ENCODE peak calls at places on chromosomes 3 and 15, in nine cellular contexts. A, H, P, V, T, G, Y, C and Z are unnamed samples.
A peak's percentile ranks its signal among the peaks of the same experiment; 100 is the strongest.

GRCh38 chr15:77002954-77003912 is 8.3 kb downstream of the PSTPIP1 start:
- DNase-seq in G (peak; percentile 47), Y (no peak), A (no peak), P (no peak), T (no peak), H (peak; percentile 83), C (no peak), V (peak; percentile 80), Z (peak; percentile 82)

GRCh38 chr3:192851821-192852352 is 65.8 kb downstream of the MB21D2 start:
- DNase-seq in G (peak; percentile 85), Y (peak; percentile 49), T (peak; percentile 42), V (peak; percentile 78), A (peak; percentile 89), H (peak; percentile 78), P (peak; percentile 76), C (peak; percentile 90), Z (no peak)

GRCh38 chr15:71115567-71116351 is 488 bp downstream of the THSD4 start:
- DNase-seq in A (peak; percentile 62), P (peak; percentile 50), C (peak; percentile 42), Y (no peak), H (peak; percentile 85), G (peak; percentile 72), T (peak; percentile 58), V (no peak), Z (no peak)

GRCh38 chr3:161372321-161373260 is 1.3 kb upstream of the SPTSSB start:
- DNase-seq in T (no peak), V (peak; percentile 57), Y (no peak), C (peak; percentile 13), H (peak; percentile 63), P (no peak), A (peak; percentile 6), G (peak; percentile 25), Z (no peak)

GRCh38 chr3:151228291-151229125 is 25.5 kb upstream of the GPR171 start:
- DNase-seq in V (no peak), P (peak; percentile 79), Y (no peak), T (peak; percentile 95), H (no peak), C (no peak), A (peak; percentile 75), G (no peak), Z (no peak)

GRCh38 chr3:43259626-43260025 is 26.7 kb upstream of the SNRK start:
- DNase-seq in P (no peak), A (no peak), C (no peak), V (no peak), G (no peak), H (no peak), T (no peak), Y (no peak), Z (no peak)

GRCh38 chr15:98548172-98548971 is 100.0 kb upstream of the IGF1R start:
- DNase-seq in T (peak; percentile 73), C (peak; percentile 69), Y (peak; percentile 27), P (peak; percentile 70), A (peak; percentile 75), G (peak; percentile 72), H (peak; percentile 84), V (peak; percentile 93), Z (no peak)

GRCh38 chr3:107438671-107439070 is 61.4 kb downstream of the CCDC54 start:
- DNase-seq in H (no peak), V (no peak), A (no peak), P (no peak), G (no peak), T (no peak), Y (no peak), C (no peak), Z (no peak)

GRCh38 chr15:55741592-55742497 is 1.1 kb downstream of the PRTG start:
- DNase-seq in T (no peak), P (no peak), C (peak; percentile 12), Y (no peak), G (peak; percentile 29), A (peak; percentile 7), V (no peak), H (peak; percentile 67), Z (no peak)

GRCh38 chr3:13549513-13550256 is 760 bp downstream of the FBLN2 start:
- DNase-seq in Y (no peak), H (no peak), P (no peak), G (no peak), A (no peak), C (no peak), T (no peak), V (no peak), Z (peak; percentile 74)

GRCh38 chr15:22956980-22957264 is 23.2 kb downstream of the CYFIP1 start:
- DNase-seq in T (no peak), H (no peak), C (no peak), P (no peak), Y (no peak), A (no peak), G (no peak), V (peak; percentile 36), Z (no peak)

GRCh38 chr15:53644681-53645080 is 114.8 kb downstream of the WDR72 start:
- DNase-seq in G (no peak), T (no peak), V (no peak), P (no peak), Y (no peak), C (no peak), H (no peak), A (no peak), Z (no peak)

GRCh38 chr3:146019508-146019907 is 141.5 kb downstream of the PLOD2 start:
- DNase-seq in T (peak; percentile 8), Y (no peak), A (no peak), C (no peak), V (no peak), H (no peak), G (no peak), P (no peak), Z (no peak)

GRCh38 chr3:119219069-119219468 is 21.6 kb downstream of the B4GALT4 start:
- DNase-seq in A (peak; percentile 45), H (no peak), P (no peak), G (no peak), C (no peak), T (no peak), Y (no peak), V (no peak), Z (no peak)

GRCh38 chr3:4770561-4770960 is 208.7 kb upstream of the BHLHE40 start:
- DNase-seq in H (no peak), P (no peak), C (no peak), A (no peak), T (no peak), V (no peak), Y (no peak), G (no peak), Z (no peak)

GRCh38 chr3:113194747-113195400 is 16.5 kb upstream of the BOC start:
- DNase-seq in A (peak; percentile 17), P (no peak), C (no peak), G (no peak), H (no peak), Y (no peak), V (no peak), T (peak; percentile 7), Z (no peak)

GRCh38 chr3:72088486-72089025 is 303.6 kb upstream of the PROK2 start:
- DNase-seq in C (no peak), V (no peak), Y (no peak), T (no peak), A (no peak), H (no peak), P (no peak), G (no peak), Z (no peak)

GRCh38 chr3:72086051-72086711 is 301.2 kb upstream of the PROK2 start:
- DNase-seq in H (no peak), C (no peak), A (peak; percentile 78), T (peak; percentile 6), V (no peak), P (peak; percentile 72), G (no peak), Y (no peak), Z (peak; percentile 77)

GRCh38 chr3:72085036-72085435 is 300.1 kb upstream of the PROK2 start:
- DNase-seq in C (no peak), Y (no peak), G (no peak), H (no peak), V (no peak), P (no peak), T (no peak), A (no peak), Z (peak; percentile 51)

GRCh38 chr3:72086712-72087093 is 301.8 kb upstream of the PROK2 start:
- DNase-seq in G (no peak), H (no peak), P (no peak), V (no peak), C (no peak), A (no peak), T (no peak), Y (no peak), Z (no peak)

DNA sequence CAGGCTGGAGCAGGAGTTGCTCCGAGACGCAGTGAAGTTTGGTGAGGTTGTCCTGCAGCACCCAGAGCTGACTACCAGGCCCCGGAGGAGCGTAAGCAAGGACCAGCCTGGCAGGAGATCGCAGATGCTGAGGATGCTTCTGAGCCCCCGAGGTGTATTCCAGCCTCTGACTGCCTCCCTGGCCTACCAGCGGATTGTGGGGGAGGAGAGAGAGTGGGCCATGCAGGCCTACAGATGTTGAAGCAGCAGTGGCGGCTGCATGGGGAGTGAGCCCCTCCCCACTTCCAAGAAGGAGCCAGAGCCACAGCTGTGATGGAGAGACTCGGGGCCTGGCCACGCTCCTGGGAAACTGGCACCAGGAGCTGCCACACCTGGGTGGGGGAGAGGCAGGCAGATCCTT is 302.5 kb upstream of the PROK2 start:
- DNase-seq in A (no peak), V (no peak), H (no peak), Y (no peak), T (no peak), P (no peak), C (no peak), G (no peak), Z (no peak)
- H3K4me3 ChIP-seq in A (no peak overlapping the region), V (no peak overlapping the region), H (no peak overlapping the region), Y (no peak overlapping the region), T (no peak overlapping the region), P (no peak overlapping the region), C (no peak overlapping the region), G (no peak overlapping the region), Z (no peak overlapping the region)

GRCh38 chr3:15756505-15756904 is 41.3 kb downstream of the ANKRD28 start:
- DNase-seq in C (no peak), P (no peak), H (no peak), Y (no peak), V (no peak), T (no peak), G (no peak), A (no peak), Z (no peak)
- H3K4me3 ChIP-seq in C (no peak overlapping the region), P (no peak overlapping the region), H (no peak overlapping the region), Y (no peak overlapping the region), V (no peak overlapping the region), T (no peak overlapping the region), G (no peak overlapping the region), A (no peak overlapping the region), Z (no peak overlapping the region)

DNA sequence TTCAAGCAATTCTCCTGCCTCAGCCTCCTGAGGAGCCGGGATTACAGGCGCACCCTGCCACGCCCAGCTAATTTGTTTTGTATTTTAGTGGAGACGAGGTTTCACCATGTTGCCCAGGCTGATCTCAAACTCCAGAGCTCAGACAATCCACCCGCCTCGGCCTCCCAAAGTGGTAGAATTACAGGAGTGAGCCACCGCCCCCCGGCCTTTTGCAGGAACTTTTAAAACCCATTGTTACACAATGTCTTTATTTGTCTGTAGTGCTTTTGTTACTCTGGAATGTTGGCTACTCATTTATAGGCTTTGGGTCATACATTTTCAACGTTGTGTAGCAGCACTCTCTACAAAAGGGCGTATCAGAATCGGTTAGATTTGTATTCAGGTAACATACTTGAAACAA is 499.1 kb downstream of the ROBO2 start:
- DNase-seq in V (no peak), P (no peak), H (no peak), Y (no peak), G (no peak), C (no peak), A (no peak), T (no peak), Z (no peak)
- H3K4me3 ChIP-seq in V (no peak overlapping the region), P (no peak overlapping the region), H (no peak overlapping the region), Y (no peak overlapping the region), G (no peak overlapping the region), C (no peak overlapping the region), A (no peak overlapping the region), T (no peak overlapping the region), Z (no peak overlapping the region)

GRCh38 chr3:136023264-136023978 is 57.9 kb downstream of the PPP2R3A start:
- DNase-seq in A (no peak), V (no peak), T (peak; percentile 28), G (no peak), P (no peak), H (no peak), C (no peak), Y (no peak), Z (no peak)
- H3K4me3 ChIP-seq in A (no peak overlapping the region), V (no peak overlapping the region), T (no peak overlapping the region), G (no peak overlapping the region), P (no peak overlapping the region), H (no peak overlapping the region), C (no peak overlapping the region), Y (no peak overlapping the region), Z (no peak overlapping the region)